ENCODE peak calls at places on chromosomes 5 and 9, in eight cellular contexts. One of them, this sample, is unnamed.

GRCh38 chr5:158943057-158943456 is 156.7 kb downstream of the EBF1 start:
- DNase-seq in IMR-90: peak; percentile 91
- DNase-seq in AG04450: peak; percentile 36
- DNase-seq in tibial nerve: peak; percentile 36
- DNase-seq in HL-60: peak; percentile 10
- DNase-seq in right atrium auricular region: no peak
- DNase-seq in GM23338: no peak
- DNase-seq in ovary: peak; percentile 42
- DNase-seq in this sample: peak; percentile 77

GRCh38 chr9:73863924-73864323 is 633.2 kb upstream of the RORB start:
- DNase-seq in right atrium auricular region: no peak
- DNase-seq in tibial nerve: no peak
- DNase-seq in GM23338: no peak
- DNase-seq in HL-60: no peak
- DNase-seq in AG04450: no peak
- DNase-seq in IMR-90: no peak
- DNase-seq in ovary: no peak
- DNase-seq in this sample: no peak

GRCh38 chr9:83106272-83106671 is 43.3 kb upstream of the RASEF start:
- DNase-seq in ovary: no peak
- DNase-seq in HL-60: no peak
- DNase-seq in right atrium auricular region: no peak
- DNase-seq in GM23338: no peak
- DNase-seq in tibial nerve: no peak
- DNase-seq in IMR-90: no peak
- DNase-seq in AG04450: no peak
- DNase-seq in this sample: no peak

GRCh38 chr5:154860123-154860522 is 1.7 kb downstream of the CNOT8 start:
- DNase-seq in tibial nerve: no peak
- DNase-seq in ovary: no peak
- DNase-seq in AG04450: no peak
- DNase-seq in IMR-90: peak; percentile 77
- DNase-seq in right atrium auricular region: no peak
- DNase-seq in GM23338: peak; percentile 26
- DNase-seq in HL-60: peak; percentile 55
- DNase-seq in this sample: peak; percentile 78

GRCh38 chr5:157596449-157596848 is 20.9 kb upstream of the ADAM19 start:
- DNase-seq in AG04450: no peak
- DNase-seq in right atrium auricular region: no peak
- DNase-seq in IMR-90: no peak
- DNase-seq in ovary: no peak
- DNase-seq in tibial nerve: no peak
- DNase-seq in GM23338: no peak
- DNase-seq in HL-60: no peak
- DNase-seq in this sample: no peak

GRCh38 chr5:134509308-134510040 is 16.0 kb upstream of the JADE2 start:
- DNase-seq in right atrium auricular region: no peak
- DNase-seq in ovary: no peak
- DNase-seq in GM23338: no peak
- DNase-seq in tibial nerve: no peak
- DNase-seq in HL-60: no peak
- DNase-seq in IMR-90: peak; percentile 52
- DNase-seq in AG04450: no peak
- DNase-seq in this sample: peak; percentile 45

GRCh38 chr9:112110094-112110772 is 64.9 kb downstream of the SUSD1 start:
- DNase-seq in HL-60: no peak
- DNase-seq in IMR-90: no peak
- DNase-seq in tibial nerve: no peak
- DNase-seq in GM23338: no peak
- DNase-seq in right atrium auricular region: no peak
- DNase-seq in AG04450: no peak
- DNase-seq in ovary: no peak
- DNase-seq in this sample: no peak

GRCh38 chr9:18385676-18386075 is 88.3 kb upstream of the ADAMTSL1 start:
- DNase-seq in IMR-90: peak; percentile 23
- DNase-seq in AG04450: no peak
- DNase-seq in tibial nerve: no peak
- DNase-seq in GM23338: no peak
- DNase-seq in ovary: no peak
- DNase-seq in HL-60: no peak
- DNase-seq in right atrium auricular region: no peak
- DNase-seq in this sample: no peak

GRCh38 chr9:115883467-115884329 is 269.9 kb upstream of the PAPPA start:
- DNase-seq in GM23338: peak; percentile 80
- DNase-seq in right atrium auricular region: no peak
- DNase-seq in HL-60: no peak
- DNase-seq in ovary: no peak
- DNase-seq in AG04450: peak; percentile 10
- DNase-seq in tibial nerve: no peak
- DNase-seq in IMR-90: peak; percentile 60
- DNase-seq in this sample: peak; percentile 80

GRCh38 chr5:134007581-134008256 is 2.9 kb upstream of the VDAC1 start:
- DNase-seq in HL-60: no peak
- DNase-seq in IMR-90: no peak
- DNase-seq in right atrium auricular region: no peak
- DNase-seq in tibial nerve: no peak
- DNase-seq in ovary: no peak
- DNase-seq in AG04450: no peak
- DNase-seq in GM23338: peak; percentile 89
- DNase-seq in this sample: peak; percentile 38

GRCh38 chr9:111805841-111806241 is 11.1 kb upstream of the SHOC1 start:
- DNase-seq in ovary: no peak
- DNase-seq in HL-60: no peak
- DNase-seq in AG04450: no peak
- DNase-seq in right atrium auricular region: no peak
- DNase-seq in tibial nerve: no peak
- DNase-seq in IMR-90: peak; percentile 75
- DNase-seq in GM23338: no peak
- DNase-seq in this sample: peak; percentile 91

GRCh38 chr5:56681346-56681745 is 134.0 kb upstream of the MAP3K1 start:
- DNase-seq in AG04450: no peak
- DNase-seq in GM23338: no peak
- DNase-seq in HL-60: no peak
- DNase-seq in IMR-90: peak; percentile 43
- DNase-seq in right atrium auricular region: no peak
- DNase-seq in tibial nerve: no peak
- DNase-seq in ovary: no peak
- DNase-seq in this sample: peak; percentile 50

GRCh38 chr5:94526708-94527107 is 91.7 kb downstream of the KIAA0825 start:
- DNase-seq in HL-60: no peak
- DNase-seq in tibial nerve: no peak
- DNase-seq in IMR-90: no peak
- DNase-seq in AG04450: no peak
- DNase-seq in right atrium auricular region: no peak
- DNase-seq in GM23338: no peak
- DNase-seq in ovary: no peak
- DNase-seq in this sample: no peak

GRCh38 chr9:135779571-135779970 is 77.6 kb downstream of the KCNT1 start:
- DNase-seq in AG04450: no peak
- DNase-seq in IMR-90: no peak
- DNase-seq in right atrium auricular region: no peak
- DNase-seq in GM23338: no peak
- DNase-seq in tibial nerve: no peak
- DNase-seq in ovary: no peak
- DNase-seq in HL-60: no peak
- DNase-seq in this sample: no peak

GRCh38 chr5:31655491-31655890 is 16.6 kb downstream of the PDZD2 start:
- DNase-seq in tibial nerve: no peak
- DNase-seq in right atrium auricular region: no peak
- DNase-seq in ovary: no peak
- DNase-seq in AG04450: no peak
- DNase-seq in GM23338: no peak
- DNase-seq in IMR-90: no peak
- DNase-seq in HL-60: no peak
- DNase-seq in this sample: no peak

GRCh38 chr5:60376860-60377259 is 323.1 kb downstream of the DEPDC1B start:
- DNase-seq in IMR-90: no peak
- DNase-seq in ovary: no peak
- DNase-seq in right atrium auricular region: no peak
- DNase-seq in GM23338: no peak
- DNase-seq in HL-60: no peak
- DNase-seq in AG04450: no peak
- DNase-seq in tibial nerve: no peak
- DNase-seq in this sample: no peak

GRCh38 chr5:143025376-143025775 is 255.2 kb downstream of the ARHGAP26 start:
- DNase-seq in right atrium auricular region: no peak
- DNase-seq in AG04450: no peak
- DNase-seq in tibial nerve: no peak
- DNase-seq in HL-60: no peak
- DNase-seq in GM23338: no peak
- DNase-seq in ovary: no peak
- DNase-seq in IMR-90: no peak
- DNase-seq in this sample: no peak
- H3K4me3 ChIP-seq in right atrium auricular region: no peak overlapping the region
- H3K4me3 ChIP-seq in AG04450: no peak overlapping the region
- H3K4me3 ChIP-seq in tibial nerve: no peak overlapping the region
- H3K4me3 ChIP-seq in HL-60: no peak overlapping the region
- H3K4me3 ChIP-seq in GM23338: no peak overlapping the region
- H3K4me3 ChIP-seq in ovary: no peak overlapping the region
- H3K4me3 ChIP-seq in IMR-90: no peak overlapping the region
- H3K4me3 ChIP-seq in this sample: no peak overlapping the region

GRCh38 chr9:75976549-75976948 is 86.1 kb downstream of the PCSK5 start:
- DNase-seq in IMR-90: no peak
- DNase-seq in right atrium auricular region: no peak
- DNase-seq in ovary: no peak
- DNase-seq in HL-60: no peak
- DNase-seq in tibial nerve: no peak
- DNase-seq in GM23338: no peak
- DNase-seq in AG04450: no peak
- DNase-seq in this sample: no peak

GRCh38 chr9:75974006-75974766 is 83.7 kb downstream of the PCSK5 start:
- DNase-seq in AG04450: no peak
- DNase-seq in GM23338: no peak
- DNase-seq in IMR-90: no peak
- DNase-seq in tibial nerve: peak; percentile 10
- DNase-seq in right atrium auricular region: no peak
- DNase-seq in HL-60: no peak
- DNase-seq in ovary: no peak
- DNase-seq in this sample: peak; percentile 15

GRCh38 chr9:75983320-75983719 is 92.8 kb downstream of the PCSK5 start:
- DNase-seq in tibial nerve: no peak
- DNase-seq in GM23338: no peak
- DNase-seq in ovary: no peak
- DNase-seq in HL-60: no peak
- DNase-seq in right atrium auricular region: no peak
- DNase-seq in IMR-90: no peak
- DNase-seq in AG04450: no peak
- DNase-seq in this sample: no peak

DNA sequence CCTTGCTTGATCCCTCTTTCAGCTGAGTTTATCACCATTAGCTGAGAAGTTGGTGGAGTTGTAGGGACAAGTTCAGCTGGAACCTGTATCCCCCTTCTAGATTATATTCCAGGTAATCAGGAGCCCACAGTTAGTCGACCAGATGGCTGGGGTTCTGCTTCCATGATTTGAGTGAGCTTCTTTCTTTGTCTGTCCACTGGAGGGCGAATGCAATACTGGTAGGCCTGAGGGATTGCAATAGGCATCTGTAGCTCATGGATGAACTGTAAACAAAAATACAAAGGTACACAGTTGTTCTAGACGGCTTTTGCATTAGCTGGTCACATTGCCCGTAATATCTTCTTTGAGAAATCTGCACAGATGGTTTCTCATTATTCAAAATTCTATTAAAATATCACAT is 88.9 kb downstream of the PCSK5 start:
- DNase-seq in GM23338: peak; percentile 77
- DNase-seq in right atrium auricular region: no peak
- DNase-seq in IMR-90: peak; percentile 13
- DNase-seq in AG04450: no peak
- DNase-seq in HL-60: no peak
- DNase-seq in tibial nerve: no peak
- DNase-seq in ovary: no peak
- DNase-seq in this sample: peak; percentile 12
- TF ChIP-seq CTCF in GM23338: peak; percentile 64
- TF ChIP-seq CTCF in right atrium auricular region: peak; percentile 23
- TF ChIP-seq CTCF in IMR-90: peak; percentile 23
- TF ChIP-seq CTCF in AG04450: peak; percentile 46
- TF ChIP-seq CTCF in HL-60: peak; percentile 16
- TF ChIP-seq CTCF in tibial nerve: no peak
- TF ChIP-seq CTCF in ovary: no peak
- TF ChIP-seq CTCF in this sample: peak; percentile 36

GRCh38 chr5:69491838-69492390 is 676 bp upstream of the OCLN start:
- DNase-seq in AG04450: no peak
- DNase-seq in HL-60: no peak
- DNase-seq in IMR-90: no peak
- DNase-seq in tibial nerve: no peak
- DNase-seq in GM23338: peak; percentile 11
- DNase-seq in right atrium auricular region: no peak
- DNase-seq in ovary: no peak
- DNase-seq in this sample: no peak
- H3K4me3 ChIP-seq in AG04450: peak overlapping the region; percentile 61
- H3K4me3 ChIP-seq in HL-60: peak overlapping the region; percentile 46
- H3K4me3 ChIP-seq in IMR-90: peak overlapping the region; percentile 55
- H3K4me3 ChIP-seq in tibial nerve: peak overlapping the region; percentile 52
- H3K4me3 ChIP-seq in GM23338: peak overlapping the region; percentile 96
- H3K4me3 ChIP-seq in right atrium auricular region: peak overlapping the region; percentile 47
- H3K4me3 ChIP-seq in ovary: peak overlapping the region; percentile 42
- H3K4me3 ChIP-seq in this sample: peak overlapping the region; percentile 52

GRCh38 chr9:16637218-16637617 is 233.3 kb downstream of the BNC2 start:
- DNase-seq in IMR-90: peak; percentile 74
- DNase-seq in right atrium auricular region: no peak
- DNase-seq in tibial nerve: no peak
- DNase-seq in GM23338: no peak
- DNase-seq in ovary: no peak
- DNase-seq in AG04450: no peak
- DNase-seq in HL-60: no peak
- DNase-seq in this sample: no peak

GRCh38 chr9:16637938-16638337 is 232.5 kb downstream of the BNC2 start:
- DNase-seq in ovary: no peak
- DNase-seq in tibial nerve: no peak
- DNase-seq in IMR-90: peak; percentile 36
- DNase-seq in right atrium auricular region: no peak
- DNase-seq in HL-60: no peak
- DNase-seq in AG04450: no peak
- DNase-seq in GM23338: no peak
- DNase-seq in this sample: peak; percentile 26

GRCh38 chr9:16639644-16640043 is 230.8 kb downstream of the BNC2 start:
- DNase-seq in tibial nerve: no peak
- DNase-seq in GM23338: no peak
- DNase-seq in right atrium auricular region: no peak
- DNase-seq in ovary: no peak
- DNase-seq in HL-60: no peak
- DNase-seq in IMR-90: no peak
- DNase-seq in AG04450: no peak
- DNase-seq in this sample: no peak

GRCh38 chr9:16642421-16643109 is 227.9 kb downstream of the BNC2 start:
- DNase-seq in GM23338: no peak
- DNase-seq in tibial nerve: no peak
- DNase-seq in ovary: no peak
- DNase-seq in AG04450: no peak
- DNase-seq in IMR-90: peak; percentile 46
- DNase-seq in HL-60: no peak
- DNase-seq in right atrium auricular region: no peak
- DNase-seq in this sample: no peak

DNA sequence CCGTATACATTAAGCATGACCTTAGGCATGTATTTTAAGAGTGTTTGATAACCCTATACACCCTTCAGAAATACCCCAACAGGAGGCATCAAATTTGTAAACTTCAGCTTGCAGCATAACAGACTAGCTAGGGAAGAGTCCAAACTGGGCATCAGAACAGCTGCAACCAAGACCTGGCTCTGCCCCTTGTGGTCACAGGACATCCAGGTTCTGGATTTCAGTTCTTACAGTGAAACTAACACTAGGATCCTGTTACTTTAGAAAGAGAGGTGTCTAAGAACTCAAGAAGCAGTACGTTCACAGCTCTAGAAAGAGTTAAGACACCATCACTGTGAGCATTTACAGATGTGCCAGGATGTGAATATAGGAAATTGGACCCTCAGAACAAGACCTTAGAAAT is 229.8 kb downstream of the BNC2 start:
- DNase-seq in tibial nerve: no peak
- DNase-seq in right atrium auricular region: no peak
- DNase-seq in IMR-90: no peak
- DNase-seq in GM23338: peak; percentile 72
- DNase-seq in AG04450: no peak
- DNase-seq in HL-60: no peak
- DNase-seq in ovary: no peak
- DNase-seq in this sample: peak; percentile 39
- TF ChIP-seq CTCF in tibial nerve: no peak
- TF ChIP-seq CTCF in right atrium auricular region: no peak
- TF ChIP-seq CTCF in IMR-90: no peak
- TF ChIP-seq CTCF in GM23338: peak; percentile 45
- TF ChIP-seq CTCF in AG04450: no peak
- TF ChIP-seq CTCF in HL-60: no peak
- TF ChIP-seq CTCF in ovary: no peak
- TF ChIP-seq CTCF in this sample: peak; percentile 36